ENCODE peak calls at places on chromosome 21, in seven cellular contexts. G is choroid plexus epithelial cell; U is psoas muscle; J is activated naive CD4-positive, alpha-beta T cell treated with anti-CD3 and anti-CD28 coated beads for 36 hours; Z is AML-193; E is IMR-90; Y is progenitor cell of endocrine pancreas. W is an unnamed sample.

GRCh38 chr21:38438476-38438893 is 59.8 kb downstream of the ERG start:
- DNase-seq in U (peak; percentile 28), Z (no peak), Y (no peak), J (no peak), E (peak; percentile 71), G (peak; percentile 97), W (no peak)

GRCh38 chr21:41584603-41585176 is 76.7 kb upstream of the TMPRSS2 start:
- DNase-seq in G (no peak), Z (no peak), J (no peak), Y (no peak), U (no peak), E (no peak), W (no peak)

GRCh38 chr21:31926498-31926897 is 53.7 kb downstream of the HUNK start:
- DNase-seq in Z (no peak), U (no peak), Y (no peak), E (no peak), J (no peak), G (no peak), W (no peak)

GRCh38 chr21:17523007-17523451 is 10.2 kb downstream of the CXADR start:
- DNase-seq in Z (no peak), G (peak; percentile 64), Y (no peak), E (no peak), J (no peak), U (no peak), W (no peak)

GRCh38 chr21:42677339-42678117 is 24.1 kb downstream of the PDE9A start:
- DNase-seq in E (peak; percentile 60), Z (peak; percentile 6), J (no peak), U (peak; percentile 2), Y (no peak), G (peak; percentile 93), W (no peak)

GRCh38 chr21:41802684-41803083 is 35.8 kb upstream of the RIPK4 start:
- DNase-seq in U (peak; percentile 63), Y (no peak), Z (no peak), G (no peak), E (no peak), J (no peak), W (no peak)

GRCh38 chr21:33682992-33683627 is 40.8 kb downstream of the ITSN1 start:
- DNase-seq in U (no peak), G (peak; percentile 98), J (no peak), E (peak; percentile 88), Z (no peak), Y (no peak), W (no peak)

GRCh38 chr21:45607021-45607921 is 36.3 kb upstream of the PCBP3 start:
- DNase-seq in Z (no peak), U (no peak), Y (no peak), J (peak; percentile 71), E (peak; percentile 24), G (peak; percentile 22), W (no peak)

GRCh38 chr21:18468775-18469174 is 65.2 kb upstream of the TMPRSS15 start:
- DNase-seq in Y (no peak), U (no peak), G (peak; percentile 22), J (no peak), Z (no peak), E (no peak), W (no peak)

GRCh38 chr21:42153046-42153685 is 65.8 kb upstream of the ABCG1 start:
- DNase-seq in Y (no peak), Z (no peak), E (no peak), J (no peak), G (no peak), U (no peak), W (no peak)

GRCh38 chr21:41903559-41904351 is 24.6 kb upstream of the PRDM15 start:
- DNase-seq in G (peak; percentile 6), Y (no peak), Z (no peak), U (no peak), J (no peak), E (no peak), W (no peak)

GRCh38 chr21:41345934-41346685 is 15.7 kb upstream of the MX2 start:
- DNase-seq in Z (no peak), G (no peak), E (no peak), J (no peak), Y (no peak), U (no peak), W (no peak)

GRCh38 chr21:45393021-45393420 is 11.9 kb upstream of the COL18A1 start:
- DNase-seq in Z (no peak), G (no peak), Y (no peak), E (no peak), U (no peak), J (no peak), W (no peak)

GRCh38 chr21:37787456-37787855 is 128.8 kb downstream of the KCNJ6 start:
- DNase-seq in Z (no peak), Y (no peak), E (peak; percentile 93), J (no peak), U (no peak), G (peak; percentile 83), W (no peak)